ENCODE peak calls at places on chromosomes 3 and 15, in five cellular contexts. T is GM06990, P is bronchial epithelial cell, F is breast epithelium, O is uterus. M is an unnamed sample. For H3K36me3, the result is how much of the 10 kb centered on the place peaks cover.

GRCh38 chr3:66104535-66104934 is 65.8 kb upstream of the MAGI1 start:
- DNase-seq in P (no peak), F (no peak), T (no peak), O (no peak), M (no peak)

GRCh38 chr3:123100192-123100776 is 33.5 kb downstream of the PDIA5 start:
- DNase-seq in O (no peak), T (no peak), P (no peak), F (no peak), M (no peak)

GRCh38 chr3:157300091-157300490 is 136.6 kb upstream of the PTX3 start:
- DNase-seq in P (no peak), O (no peak), T (no peak), F (no peak), M (no peak)

GRCh38 chr15:90230071-90230494 is 3.7 kb downstream of the CIB1 start:
- DNase-seq in P (no peak), F (no peak), O (no peak), T (no peak), M (peak)

GRCh38 chr15:53811530-53811929 is 52.1 kb upstream of the WDR72 start:
- DNase-seq in P (peak), F (no peak), T (no peak), O (no peak), M (no peak)

GRCh38 chr3:31533169-31533870 is 595 bp downstream of the STT3B start:
- DNase-seq in O (peak), F (peak), P (peak), T (peak), M (peak)

GRCh38 chr15:85579957-85580694 is 199.7 kb downstream of the AKAP13 start:
- DNase-seq in O (peak), F (no peak), P (no peak), T (no peak), M (peak)

GRCh38 chr3:133464573-133464972 is 64.7 kb downstream of the BFSP2 start:
- DNase-seq in P (peak), T (no peak), F (no peak), O (no peak), M (no peak)

GRCh38 chr3:7340795-7341194 is 479.9 kb downstream of the GRM7 start:
- DNase-seq in P (peak), F (no peak), T (no peak), O (no peak), M (no peak)

GRCh38 chr3:19970289-19970688 is 23.4 kb downstream of the RAB5A start:
- DNase-seq in O (no peak), P (no peak), T (no peak), F (no peak), M (no peak)

GRCh38 chr3:156107504-156107903 is 12.9 kb upstream of the KCNAB1 start:
- DNase-seq in F (no peak), O (no peak), P (no peak), T (no peak), M (peak)

GRCh38 chr3:139634236-139634635 is 43.5 kb downstream of the NMNAT3 start:
- DNase-seq in F (no peak), P (no peak), T (no peak), O (no peak), M (no peak)

GRCh38 chr15:38842991-38843610 is 278.5 kb upstream of the RASGRP1 start:
- DNase-seq in F (no peak), P (no peak), O (no peak), T (no peak), M (no peak)

GRCh38 chr3:129160891-129161859 is at the start of gene ISY1:
- DNase-seq in P (peak), O (peak), F (peak), T (peak), M (peak)

GRCh38 chr15:96553006-96553405 is 222.5 kb downstream of the NR2F2 start:
- DNase-seq in O (no peak), T (no peak), F (no peak), P (no peak), M (no peak)

GRCh38 chr3:195892355-195893120 is 15.8 kb downstream of the TNK2 start:
- DNase-seq in O (peak), F (no peak), P (no peak), T (no peak), M (peak)

GRCh38 chr3:29922990-29923746 is 642.3 kb downstream of the RBMS3 start:
- DNase-seq in O (no peak), P (peak), T (no peak), F (no peak), M (peak)

GRCh38 chr3:12553921-12554391 is 2.9 kb upstream of the MKRN2 start:
- DNase-seq in T (peak), P (peak), O (no peak), F (no peak), M (no peak)

GRCh38 chr3:39065197-39065596 is 13.4 kb downstream of the WDR48 start:
- DNase-seq in F (no peak), T (peak), O (no peak), P (peak), M (no peak)

DNA sequence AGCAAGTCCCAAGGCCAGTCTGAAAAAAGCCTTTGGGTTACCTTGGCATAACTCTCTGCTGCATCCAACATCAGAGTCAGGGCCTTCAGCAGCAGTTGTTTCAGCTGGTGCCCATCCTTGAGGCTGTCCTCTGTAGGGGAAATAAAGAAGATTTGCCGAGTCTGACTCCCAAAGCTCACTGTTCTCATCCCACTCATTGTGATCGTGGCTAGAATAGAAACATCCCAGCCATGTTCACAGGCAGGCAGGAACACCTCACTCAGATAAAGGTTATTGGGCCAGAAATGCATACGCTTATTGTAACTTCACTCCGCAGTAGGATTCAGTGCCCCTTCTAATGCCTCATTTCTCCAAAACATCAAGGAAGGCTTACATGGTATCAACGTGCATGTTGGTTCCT is 29.2 kb downstream of the EIF3J start:
- DNase-seq in T (no peak), F (no peak), P (no peak), O (no peak), M (no peak)
- H3K36me3 ChIP-seq in T (under half), F (under half), P (under half), O (under half), M (under half)

DNA sequence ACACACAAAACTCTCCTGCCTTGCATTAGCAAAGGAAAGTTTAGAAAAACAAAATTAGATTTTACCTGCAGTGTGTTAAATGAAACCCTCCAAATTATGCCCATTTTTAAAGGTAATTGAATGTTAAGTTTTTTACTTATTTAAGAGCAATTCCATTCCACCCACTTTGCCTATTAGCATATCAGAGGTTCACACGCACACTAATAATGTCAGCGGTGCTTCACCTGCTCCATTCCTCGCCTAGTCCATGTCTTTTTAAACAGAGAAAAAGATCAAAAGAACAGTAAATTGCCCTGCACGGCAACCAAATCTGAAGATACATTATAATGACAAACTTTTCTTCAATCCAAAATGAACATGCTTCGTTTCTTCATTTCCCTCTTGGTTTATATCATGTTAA is 97.3 kb upstream of the LRRN1 start:
- DNase-seq in T (no peak), P (no peak), O (no peak), F (no peak), M (no peak)
- TF ChIP-seq CTCF in T (no peak), P (no peak), O (no peak), F (no peak), M (no peak)

GRCh38 chr15:34905047-34905446 is 64.5 kb downstream of the AQR start:
- DNase-seq in F (no peak), T (no peak), P (no peak), O (no peak), M (no peak)

GRCh38 chr15:34900748-34901147 is 68.8 kb downstream of the AQR start:
- DNase-seq in T (no peak), P (no peak), O (no peak), F (no peak), M (no peak)

DNA sequence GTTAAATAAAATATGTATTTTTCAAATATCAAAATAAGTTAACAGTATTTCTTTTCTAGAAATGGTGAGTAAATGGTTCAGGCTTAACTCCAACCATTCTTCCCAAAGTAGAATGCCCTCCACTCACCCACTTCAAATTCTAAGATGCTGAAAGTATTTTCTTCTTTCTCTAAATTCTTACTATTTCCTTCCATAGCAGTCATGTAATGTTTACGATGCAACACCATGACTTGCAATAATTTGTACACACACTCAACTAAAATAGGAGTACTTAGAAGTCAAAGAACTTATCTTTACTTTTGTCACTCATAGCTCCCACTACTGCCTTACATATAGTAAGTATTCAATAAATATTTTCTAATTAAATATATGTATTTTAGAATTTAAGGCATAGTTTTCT is 65.0 kb downstream of the AQR start:
- DNase-seq in O (no peak), P (no peak), F (no peak), T (no peak), M (no peak)
- H3K36me3 ChIP-seq in O (under half), P (under half), F (under half), T (under half), M (under half)

GRCh38 chr3:10950476-10951294 is 41.9 kb upstream of the SLC6A1 start:
- DNase-seq in F (no peak), P (peak), T (no peak), O (peak), M (no peak)
- TF ChIP-seq CTCF in F (no peak), P (peak), T (peak), O (peak), M (peak)

DNA sequence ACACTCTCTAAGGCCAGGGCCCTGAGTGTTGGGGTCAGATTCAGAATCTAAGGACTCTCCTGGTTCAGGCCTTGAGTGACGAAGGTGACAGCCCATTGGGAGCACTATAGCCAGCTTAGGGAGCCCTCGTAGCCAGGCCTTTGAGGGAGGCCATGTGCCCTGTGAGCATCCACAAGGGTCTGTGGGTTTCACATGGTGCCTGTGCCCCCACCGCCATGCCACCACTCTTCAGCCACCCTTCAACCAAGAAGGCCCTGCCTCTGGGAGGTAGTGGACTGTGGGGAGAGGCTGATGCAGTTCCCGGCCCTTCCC is 37.5 kb downstream of the TSPAN3 start:
- DNase-seq in P (no peak), O (no peak), F (peak), T (no peak), M (no peak)
- H3K36me3 ChIP-seq in P (under half), O (under half), F (under half), T (under half), M (under half)

GRCh38 chr3:119034256-119035013 is at the start of gene IGSF11:
- DNase-seq in T (peak), O (peak), F (peak), P (peak), M (peak)
- TF ChIP-seq CTCF in T (peak), O (no peak), F (no peak), P (peak), M (peak)

GRCh38 chr3:190308154-190308553 is 14.1 kb downstream of the CLDN1 start:
- DNase-seq in O (no peak), F (no peak), T (no peak), P (no peak), M (no peak)
- H3K36me3 ChIP-seq in O (under half), F (under half), T (under half), P (under half), M (under half)

M was measured in pancreas.